ENCODE peak calls at places on chromosomes 6 and 20, in six cellular contexts. Q, P, U, V, N and E are unnamed samples.

GRCh38 chr20:35630636-35631035 is 15.0 kb downstream of the SPAG4 start:
- DNase-seq in P (no peak), V (no peak), Q (no peak), N (no peak), U (no peak), E (no peak)

GRCh38 chr6:101402618-101403002 is 9.1 kb downstream of the GRIK2 start:
- DNase-seq in U (no peak), P (no peak), N (no peak), V (peak), Q (no peak), E (no peak)

GRCh38 chr6:169156108-169156821 is 97.4 kb downstream of the THBS2 start:
- DNase-seq in V (peak), N (peak), U (no peak), Q (no peak), P (no peak), E (no peak)

GRCh38 chr6:145756170-145756662 is 20.9 kb upstream of the EPM2A start:
- DNase-seq in U (peak), N (no peak), P (no peak), Q (no peak), V (peak), E (peak)

GRCh38 chr6:46053034-46053933 is 37.6 kb upstream of the CLIC5 start:
- DNase-seq in P (no peak), V (no peak), U (no peak), Q (no peak), N (no peak), E (no peak)

GRCh38 chr6:21027507-21027906 is 493.2 kb downstream of the CDKAL1 start:
- DNase-seq in V (no peak), Q (no peak), P (no peak), U (no peak), N (no peak), E (no peak)

GRCh38 chr6:52513464-52513863 is 63.4 kb downstream of the TRAM2 start:
- DNase-seq in U (no peak), N (no peak), P (no peak), V (no peak), Q (no peak), E (no peak)

GRCh38 chr6:137188855-137189254 is 15.4 kb upstream of the IL22RA2 start:
- DNase-seq in N (no peak), P (no peak), Q (no peak), U (no peak), V (peak), E (no peak)

GRCh38 chr6:111482236-111482958 is 621 bp downstream of the REV3L start:
- DNase-seq in U (peak), P (no peak), V (peak), N (peak), Q (peak), E (peak)

GRCh38 chr20:59222982-59223610 is 59.5 kb downstream of the ZNF831 start:
- DNase-seq in P (no peak), Q (no peak), N (no peak), V (peak), U (no peak), E (no peak)

GRCh38 chr20:23446505-23446904 is 6.2 kb downstream of the CST11 start:
- DNase-seq in U (peak), V (peak), N (peak), Q (peak), P (peak), E (no peak)

GRCh38 chr20:6492396-6493055 is 275.0 kb upstream of the BMP2 start:
- DNase-seq in P (no peak), Q (no peak), N (no peak), V (no peak), U (no peak), E (peak)

GRCh38 chr6:85111481-85112001 is 338.3 kb upstream of the NT5E start:
- DNase-seq in N (no peak), P (no peak), Q (no peak), U (no peak), V (no peak), E (no peak)

GRCh38 chr6:34246563-34247391 is 2.0 kb downstream of the SMIM29 start:
- DNase-seq in N (no peak), U (no peak), P (no peak), V (peak), Q (peak), E (no peak)

GRCh38 chr20:32902456-32903420 is 44.0 kb downstream of the EFCAB8 start:
- DNase-seq in N (peak), V (peak), Q (peak), P (no peak), U (peak), E (peak)

GRCh38 chr20:59771506-59772372 is 161.7 kb downstream of the SYCP2 start:
- DNase-seq in N (no peak), Q (no peak), P (no peak), U (no peak), V (no peak), E (no peak)

GRCh38 chr6:42336431-42336830 is 115.3 kb downstream of the TRERF1 start:
- DNase-seq in P (no peak), V (no peak), U (no peak), N (no peak), Q (no peak), E (no peak)

GRCh38 chr6:5367510-5367909 is 106.2 kb downstream of the FARS2 start:
- DNase-seq in V (no peak), U (no peak), P (no peak), Q (no peak), N (no peak), E (peak)

GRCh38 chr6:80608881-80609280 is 502.4 kb downstream of the BCKDHB start:
- DNase-seq in Q (no peak), V (peak), P (no peak), U (no peak), N (no peak), E (no peak)

GRCh38 chr20:57322476-57322875 is 7.1 kb upstream of the SPO11 start:
- DNase-seq in U (no peak), N (no peak), P (no peak), Q (no peak), V (no peak), E (no peak)

GRCh38 chr6:76435174-76435573 is 362.7 kb upstream of the IMPG1 start:
- DNase-seq in U (no peak), V (no peak), N (no peak), P (no peak), Q (no peak), E (no peak)

GRCh38 chr6:81816387-81816786 is 63.9 kb upstream of the TENT5A start:
- DNase-seq in V (no peak), N (no peak), P (no peak), U (no peak), Q (no peak), E (no peak)

GRCh38 chr20:15927893-15928650 is 645.2 kb downstream of the KIF16B start:
- DNase-seq in P (no peak), U (no peak), N (no peak), V (no peak), Q (no peak), E (no peak)

GRCh38 chr6:105757512-105758200 is 328.5 kb upstream of the PRDM1 start:
- DNase-seq in Q (peak), N (no peak), P (no peak), V (peak), U (no peak), E (peak)

GRCh38 chr6:139568956-139569538 is 194.6 kb upstream of the CITED2 start:
- DNase-seq in Q (no peak), V (peak), P (peak), N (no peak), U (no peak), E (peak)

GRCh38 chr20:51457281-51457932 is 85.1 kb downstream of the NFATC2 start:
- DNase-seq in V (peak), N (no peak), Q (no peak), U (peak), P (no peak), E (peak)

GRCh38 chr20:53331151-53331973 is 262.3 kb downstream of the ZNF217 start:
- DNase-seq in V (peak), N (no peak), Q (no peak), P (peak), U (peak), E (peak)

GRCh38 chr20:40431611-40432010 is 257.4 kb downstream of the MAFB start:
- DNase-seq in N (no peak), Q (no peak), P (no peak), V (no peak), U (no peak), E (peak)

GRCh38 chr6:158772851-158773371 is 46.3 kb downstream of the EZR start:
- DNase-seq in N (no peak), U (no peak), V (peak), Q (no peak), P (no peak), E (peak)

GRCh38 chr6:166446567-166447065 is 63.9 kb upstream of the MPC1 start:
- DNase-seq in N (peak), P (no peak), V (no peak), U (no peak), Q (no peak), E (no peak)

GRCh38 chr6:42938428-42938796 is 9.1 kb downstream of the CNPY3 start:
- DNase-seq in V (no peak), N (no peak), Q (no peak), U (no peak), P (no peak), E (no peak)